ENCODE peak calls at places on chromosomes 4 and X, in six cellular contexts. G, D, Q, Y, A and J are unnamed samples.

GRCh38 chr4:186486172-186486571 is 69.2 kb downstream of the MTNR1A start:
- DNase-seq in G (no peak), A (no peak), Q (no peak), D (no peak), Y (no peak), J (no peak)

GRCh38 chrX:22527302-22527701 is 254.6 kb downstream of the CBLL2 start:
- DNase-seq in Y (no peak), G (no peak), Q (no peak), A (no peak), D (no peak), J (no peak)

GRCh38 chrX:146238173-146238572 is 420.5 kb downstream of the SLITRK2 start:
- DNase-seq in D (no peak), A (no peak), Q (no peak), Y (no peak), G (no peak), J (no peak)

GRCh38 chrX:91435465-91435864 is 826 bp downstream of the PABPC5 start:
- DNase-seq in D (no peak), Q (no peak), G (no peak), A (no peak), Y (no peak), J (no peak)

GRCh38 chrX:150767475-150768131 is 74.4 kb downstream of the MTMR1 start:
- DNase-seq in D (no peak), Y (peak), Q (peak), G (no peak), A (no peak), J (peak)

GRCh38 chrX:45986971-45987370 is 558.2 kb downstream of the ZNF674 start:
- DNase-seq in D (peak), A (no peak), Q (no peak), G (no peak), Y (peak), J (no peak)

GRCh38 chrX:30039768-30040167 is 175.6 kb upstream of the MAGEB2 start:
- DNase-seq in A (no peak), Q (no peak), Y (peak), G (no peak), D (no peak), J (no peak)

GRCh38 chr4:168304744-168305459 is 13.7 kb downstream of the DDX60 start:
- DNase-seq in Y (peak), A (no peak), D (peak), G (no peak), Q (no peak), J (no peak)

GRCh38 chrX:53223068-53223693 is 1.8 kb downstream of the KDM5C start:
- DNase-seq in D (peak), Y (peak), Q (no peak), G (no peak), A (no peak), J (no peak)

GRCh38 chr4:15914736-15915135 is 23.8 kb downstream of the FGFBP1 start:
- DNase-seq in Q (no peak), D (no peak), G (no peak), Y (no peak), A (no peak), J (no peak)

GRCh38 chrX:24371391-24371972 is 11.0 kb downstream of the SUPT20HL1 start:
- DNase-seq in Y (peak), Q (no peak), D (peak), A (peak), G (peak), J (peak)

GRCh38 chr4:7902101-7902553 is 37.5 kb downstream of the AFAP1 start:
- DNase-seq in Q (no peak), Y (no peak), G (no peak), D (no peak), A (peak), J (no peak)

GRCh38 chr4:1962980-1963379 is 45.8 kb downstream of the NELFA start:
- DNase-seq in D (no peak), Q (no peak), G (no peak), Y (no peak), A (no peak), J (no peak)

GRCh38 chr4:109945056-109945455 is 32.4 kb downstream of the EGF start:
- DNase-seq in Q (no peak), A (no peak), G (no peak), D (peak), Y (no peak), J (no peak)

GRCh38 chr4:21117771-21118170 is 417.5 kb downstream of the PACRGL start:
- DNase-seq in Q (no peak), D (no peak), A (no peak), G (no peak), Y (no peak), J (peak)

GRCh38 chr4:4668355-4669210 is 126.7 kb upstream of the STX18 start:
- DNase-seq in Y (no peak), A (no peak), Q (no peak), D (no peak), G (no peak), J (no peak)

GRCh38 chrX:108167211-108167872 is 75.8 kb downstream of the ATG4A start:
- DNase-seq in A (no peak), Q (no peak), G (peak), Y (peak), D (peak), J (no peak)

GRCh38 chr4:7971881-7972500 is 32.3 kb upstream of the AFAP1 start:
- DNase-seq in D (no peak), Y (no peak), Q (no peak), A (no peak), G (no peak), J (no peak)

GRCh38 chr4:165874799-165875371 is 1.8 kb downstream of the TLL1 start:
- DNase-seq in Y (no peak), A (peak), D (peak), G (no peak), Q (peak), J (peak)

GRCh38 chr4:173270312-173271027 is 63.7 kb downstream of the HMGB2 start:
- DNase-seq in A (no peak), Q (no peak), Y (peak), D (no peak), G (no peak), J (no peak)

GRCh38 chr4:156884183-156884582 is 87.4 kb downstream of the PDGFC start:
- DNase-seq in Q (no peak), A (no peak), D (no peak), G (no peak), Y (no peak), J (no peak)

GRCh38 chrX:100880368-100880767 is 6.2 kb upstream of the NOX1 start:
- DNase-seq in A (no peak), D (peak), G (no peak), Q (no peak), Y (no peak), J (no peak)

GRCh38 chr4:42359686-42360085 is 37.6 kb upstream of the SHISA3 start:
- DNase-seq in A (no peak), G (no peak), Y (peak), D (no peak), Q (no peak), J (no peak)

GRCh38 chrX:47831788-47832187 is 4.9 kb upstream of the ZNF81 start:
- DNase-seq in G (peak), D (peak), Y (peak), Q (no peak), A (peak), J (no peak)

GRCh38 chr4:147361726-147362125 is 119.2 kb upstream of the EDNRA start:
- DNase-seq in A (no peak), G (peak), Y (peak), Q (no peak), D (peak), J (peak)

GRCh38 chr4:101785476-101785875 is 5.1 kb upstream of the BANK1 start:
- DNase-seq in D (no peak), Q (no peak), Y (peak), G (no peak), A (no peak), J (no peak)

GRCh38 chr4:39085891-39086290 is 23.9 kb downstream of the KLHL5 start:
- DNase-seq in Y (peak), Q (no peak), G (no peak), A (no peak), D (no peak), J (no peak)

GRCh38 chr4:76966024-76966579 is 16.6 kb downstream of the SEPTIN11 start:
- DNase-seq in Y (no peak), G (no peak), A (no peak), Q (no peak), D (no peak), J (no peak)

GRCh38 chrX:48472225-48472624 is 2.2 kb upstream of the SLC38A5 start:
- DNase-seq in A (peak), G (no peak), D (no peak), Q (no peak), Y (no peak), J (no peak)

GRCh38 chrX:96684339-96685204 is at the start of gene DIAPH2:
- DNase-seq in A (peak), D (peak), Q (peak), Y (peak), G (peak), J (peak)

GRCh38 chr4:76305971-76306881 is at the start of gene STBD1:
- DNase-seq in G (peak), A (peak), Y (peak), D (peak), Q (peak), J (no peak)

GRCh38 chrX:153941331-153942252 is 2.9 kb downstream of the RENBP start:
- DNase-seq in A (no peak), G (no peak), D (no peak), Q (no peak), Y (no peak), J (no peak)

GRCh38 chrX:153937056-153937455 is 2.2 kb upstream of the NAA10 start:
- DNase-seq in Q (no peak), D (no peak), G (no peak), A (no peak), Y (no peak), J (no peak)

GRCh38 chrX:153939573-153939972 is 4.7 kb upstream of the NAA10 start:
- DNase-seq in A (peak), Q (no peak), G (no peak), D (no peak), Y (no peak), J (no peak)

GRCh38 chrX:153935326-153935851 is 552 bp upstream of the NAA10 start:
- DNase-seq in Q (no peak), G (no peak), Y (no peak), A (no peak), D (no peak), J (no peak)

GRCh38 chrX:153938226-153938786 is 3.5 kb upstream of the NAA10 start:
- DNase-seq in A (peak), Q (no peak), G (no peak), D (no peak), Y (no peak), J (no peak)
- TF ChIP-seq CTCF in A (peak), Q (no peak), G (no peak), D (no peak), Y (no peak), J (no peak)

GRCh38 chr4:74447636-74448233 is 2.8 kb downstream of the AREG start:
- DNase-seq in A (no peak), Y (no peak), D (no peak), G (no peak), Q (no peak), J (no peak)
- H3K4me3 ChIP-seq in A (no peak), Y (no peak), D (peak), G (peak), Q (no peak), J (peak)

DNA sequence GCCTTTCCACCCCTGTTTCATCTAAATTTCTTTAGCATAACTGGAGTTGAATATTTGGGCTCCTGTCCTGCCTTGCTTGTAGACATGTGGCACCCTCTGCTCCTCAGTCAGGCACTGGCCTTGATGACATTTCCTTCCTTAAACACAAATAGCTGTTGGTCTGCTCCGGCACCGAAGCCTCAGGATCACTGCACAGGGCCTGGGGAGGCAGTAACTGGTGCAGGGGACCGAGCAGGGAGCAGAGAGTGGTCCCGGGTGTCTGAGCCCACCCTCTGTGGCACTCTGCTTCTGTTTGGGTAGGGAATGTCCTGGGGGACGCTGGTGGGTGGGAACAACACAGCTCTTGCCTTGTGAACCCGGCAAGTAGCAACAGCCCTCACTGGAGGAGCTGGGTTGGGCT is 13.6 kb downstream of the RGS12 start:
- DNase-seq in A (no peak), G (no peak), D (no peak), Q (peak), Y (no peak), J (no peak)
- TF ChIP-seq CTCF in A (no peak), G (no peak), D (no peak), Q (no peak), Y (no peak), J (no peak)

GRCh38 chrX:103830848-103831247 is 1.2 kb downstream of the RAB9B start:
- DNase-seq in Y (no peak), G (no peak), Q (no peak), D (no peak), A (no peak), J (no peak)

GRCh38 chrX:103825881-103826280 is 6.2 kb downstream of the RAB9B start:
- DNase-seq in D (no peak), A (no peak), Q (no peak), G (no peak), Y (no peak), J (no peak)

GRCh38 chrX:103828529-103828928 is 3.5 kb downstream of the RAB9B start:
- DNase-seq in A (no peak), G (no peak), Y (no peak), Q (no peak), D (no peak), J (no peak)

GRCh38 chrX:103831803-103832544 is at the start of gene RAB9B:
- DNase-seq in G (no peak), Q (peak), Y (no peak), D (no peak), A (peak), J (no peak)

GRCh38 chrX:103831342-103831802 is 685 bp downstream of the RAB9B start:
- DNase-seq in D (peak), A (no peak), Y (peak), Q (no peak), G (no peak), J (no peak)
- H3K4me3 ChIP-seq in D (peak), A (peak), Y (peak), Q (peak), G (no peak), J (peak)